ENCODE peak calls at places on chromosomes 13 and 19, in seven cellular contexts. O, E, N, J, K, U and D are unnamed samples.

GRCh38 chr13:45167611-45168554 is 33.0 kb downstream of the KCTD4 start:
- DNase-seq in O (peak; percentile 43), J (peak; percentile 33), K (no peak), N (peak; percentile 31), U (no peak), E (no peak), D (no peak)

GRCh38 chr13:75153834-75154233 is 328.1 kb downstream of the TBC1D4 start:
- DNase-seq in O (no peak), E (no peak), U (no peak), J (no peak), K (no peak), N (peak; percentile 22), D (no peak)

GRCh38 chr13:32878172-32878571 is 138.1 kb upstream of the KL start:
- DNase-seq in E (peak; percentile 73), J (peak; percentile 70), O (peak; percentile 13), N (peak; percentile 33), U (no peak), K (no peak), D (no peak)

GRCh38 chr13:97629601-97630272 is 195.8 kb downstream of the RAP2A start:
- DNase-seq in O (no peak), U (no peak), K (no peak), E (no peak), N (no peak), J (no peak), D (no peak)

GRCh38 chr13:45292176-45292575 is 48.8 kb downstream of the TPT1 start:
- DNase-seq in E (no peak), K (no peak), O (no peak), J (no peak), N (no peak), U (peak; percentile 9), D (no peak)

GRCh38 chr19:50562996-50563395 is 5.2 kb downstream of the LRRC4B start:
- DNase-seq in E (no peak), O (no peak), J (no peak), N (no peak), U (no peak), K (no peak), D (no peak)

GRCh38 chr19:48713041-48713863 is 6.3 kb downstream of the MAMSTR start:
- DNase-seq in U (peak; percentile 83), J (peak; percentile 91), E (peak; percentile 31), O (no peak), N (peak; percentile 68), K (peak; percentile 77), D (no peak)

GRCh38 chr13:77696006-77696862 is 1.3 kb upstream of the SLAIN1 start:
- DNase-seq in E (no peak), J (peak; percentile 22), U (no peak), N (no peak), O (peak; percentile 43), K (no peak), D (peak; percentile 37)

GRCh38 chr19:5011476-5012238 is 42.7 kb downstream of the KDM4B start:
- DNase-seq in E (no peak), O (no peak), U (no peak), K (no peak), J (no peak), N (no peak), D (no peak)

GRCh38 chr19:16160943-16161560 is 12.3 kb downstream of the CIB3 start:
- DNase-seq in J (peak; percentile 34), O (peak; percentile 19), E (peak; percentile 87), U (no peak), N (peak; percentile 71), K (no peak), D (no peak)

GRCh38 chr13:109697936-109698335 is 88.4 kb downstream of the IRS2 start:
- DNase-seq in U (no peak), N (no peak), K (no peak), J (no peak), O (peak; percentile 30), E (no peak), D (no peak)

GRCh38 chr13:112905990-112906641 is 62.9 kb upstream of the MCF2L start:
- DNase-seq in U (peak; percentile 93), O (no peak), K (peak; percentile 67), N (no peak), J (peak; percentile 79), E (no peak), D (peak; percentile 41)

GRCh38 chr19:2540251-2540645 is 64.3 kb downstream of the GADD45B start:
- DNase-seq in J (no peak), E (no peak), K (no peak), N (no peak), O (no peak), U (no peak), D (no peak)

GRCh38 chr13:113117335-113117872 is 5.2 kb upstream of the F10 start:
- DNase-seq in E (no peak), N (no peak), K (no peak), J (peak; percentile 70), O (no peak), U (peak; percentile 21), D (no peak)

GRCh38 chr13:35963982-35964665 is 167.1 kb downstream of the DCLK1 start:
- DNase-seq in J (no peak), U (no peak), N (no peak), E (no peak), O (no peak), K (no peak), D (no peak)

GRCh38 chr13:99003851-99004471 is 26.1 kb upstream of the DOCK9 start:
- DNase-seq in O (no peak), J (no peak), N (no peak), K (no peak), U (no peak), E (no peak), D (no peak)
- H2BK5ac ChIP-seq in O (no peak overlapping the region), J (no peak overlapping the region), N (no peak overlapping the region), K (no peak overlapping the region), U (no peak overlapping the region), E (no peak overlapping the region), D (no peak overlapping the region)

GRCh38 chr13:88887045-88887662 is 1216.0 kb downstream of the SLITRK5 start:
- DNase-seq in O (no peak), E (no peak), J (peak; percentile 43), N (no peak), U (peak; percentile 43), K (no peak), D (no peak)
- H2AK5ac ChIP-seq in O (no peak overlapping the region), E (no peak overlapping the region), J (no peak overlapping the region), N (no peak overlapping the region), U (no peak overlapping the region), K (no peak overlapping the region), D (no peak overlapping the region)

DNA sequence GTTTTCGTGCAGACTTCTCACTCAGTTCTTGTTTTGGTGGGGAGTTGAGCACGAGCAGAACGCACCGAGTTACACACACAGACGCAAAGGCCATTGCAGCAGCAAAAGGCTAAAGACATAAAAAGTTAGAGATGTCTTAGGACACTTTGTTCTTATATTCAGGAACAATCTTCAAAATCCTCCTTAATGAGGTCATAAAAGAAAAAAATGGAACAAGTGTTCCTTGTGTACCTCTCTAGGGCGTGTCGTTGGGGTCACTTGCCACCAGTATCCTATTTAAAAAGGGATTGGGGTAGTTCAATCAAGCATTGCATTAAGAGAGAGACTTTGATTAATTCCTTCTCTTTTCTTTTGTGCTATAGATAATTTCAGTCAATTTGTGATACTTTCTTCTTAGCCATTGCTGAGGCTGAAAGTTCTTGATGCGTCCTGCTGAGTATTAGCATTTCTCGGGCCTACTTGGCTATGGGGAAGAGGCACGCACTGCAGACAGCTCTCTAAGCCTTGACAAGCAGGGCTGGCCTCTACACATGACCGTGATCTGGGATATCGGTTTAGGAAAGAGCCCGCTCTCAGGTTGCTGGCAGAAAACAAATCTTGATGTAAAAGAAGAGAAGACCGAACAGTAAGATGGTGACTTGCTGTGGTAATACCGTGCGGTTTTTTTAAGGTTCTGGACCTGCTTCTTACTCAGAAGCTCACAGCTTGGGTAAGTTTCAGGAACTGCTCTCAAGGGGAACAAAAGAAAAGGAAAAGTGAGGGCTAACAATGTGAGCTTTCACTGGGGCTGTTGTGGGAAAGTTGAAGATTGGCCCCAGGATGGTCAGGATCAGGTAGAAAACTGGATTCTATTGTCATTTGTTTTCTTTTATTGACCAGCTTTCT is 223.6 kb downstream of the TM9SF2 start:
- DNase-seq in K (no peak), E (no peak), U (no peak), N (no peak), J (no peak), O (no peak), D (no peak)
- H3K4me2 ChIP-seq in K (no peak overlapping the region), E (no peak overlapping the region), U (no peak overlapping the region), N (no peak overlapping the region), J (no peak overlapping the region), O (no peak overlapping the region), D (no peak overlapping the region)

DNA sequence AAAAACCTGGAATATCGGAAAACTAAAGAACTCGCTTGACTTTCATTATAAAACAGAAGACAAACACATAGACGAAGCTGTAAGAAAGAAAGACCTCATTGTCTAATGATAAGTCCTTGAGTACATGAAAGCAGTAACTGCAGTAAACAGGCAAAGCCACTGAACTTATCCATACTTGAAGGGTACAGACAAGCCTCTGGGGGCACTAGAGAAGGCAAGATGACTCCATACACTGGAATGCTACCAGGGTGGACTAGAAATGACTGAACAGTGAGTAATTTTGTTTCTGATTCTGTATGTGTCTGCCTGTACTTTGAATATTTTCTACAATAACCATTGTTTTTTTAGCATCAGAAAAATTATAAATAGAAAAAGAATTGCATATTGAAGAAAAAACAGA is 507.9 kb downstream of the UQCRFS1 start:
- DNase-seq in K (no peak), U (no peak), J (peak; percentile 82), E (peak; percentile 62), O (peak; percentile 40), N (peak; percentile 83), D (no peak)
- H2BK5ac ChIP-seq in K (no peak overlapping the region), U (no peak overlapping the region), J (no peak overlapping the region), E (no peak overlapping the region), O (no peak overlapping the region), N (no peak overlapping the region), D (no peak overlapping the region)

GRCh38 chr19:43461303-43461702 is 4.1 kb downstream of the LYPD3 start:
- DNase-seq in E (no peak), U (no peak), O (no peak), N (no peak), J (no peak), K (no peak), D (no peak)
- H2AK5ac ChIP-seq in E (no peak overlapping the region), U (no peak overlapping the region), O (no peak overlapping the region), N (no peak overlapping the region), J (no peak overlapping the region), K (no peak overlapping the region), D (no peak overlapping the region)

GRCh38 chr13:21147827-21148226 is 28.5 kb downstream of the SKA3 start:
- DNase-seq in E (no peak), U (no peak), J (no peak), O (no peak), N (no peak), K (no peak), D (no peak)

GRCh38 chr13:21149568-21149967 is 26.8 kb downstream of the SKA3 start:
- DNase-seq in O (no peak), J (no peak), K (no peak), N (peak; percentile 60), U (no peak), E (peak; percentile 38), D (no peak)

GRCh38 chr13:21148557-21149258 is 27.6 kb downstream of the SKA3 start:
- DNase-seq in N (no peak), E (no peak), J (no peak), K (no peak), U (no peak), O (no peak), D (no peak)

GRCh38 chr13:21152251-21152899 is 24.0 kb downstream of the SKA3 start:
- DNase-seq in N (no peak), O (no peak), K (no peak), U (peak; percentile 42), J (peak; percentile 18), E (no peak), D (no peak)

DNA sequence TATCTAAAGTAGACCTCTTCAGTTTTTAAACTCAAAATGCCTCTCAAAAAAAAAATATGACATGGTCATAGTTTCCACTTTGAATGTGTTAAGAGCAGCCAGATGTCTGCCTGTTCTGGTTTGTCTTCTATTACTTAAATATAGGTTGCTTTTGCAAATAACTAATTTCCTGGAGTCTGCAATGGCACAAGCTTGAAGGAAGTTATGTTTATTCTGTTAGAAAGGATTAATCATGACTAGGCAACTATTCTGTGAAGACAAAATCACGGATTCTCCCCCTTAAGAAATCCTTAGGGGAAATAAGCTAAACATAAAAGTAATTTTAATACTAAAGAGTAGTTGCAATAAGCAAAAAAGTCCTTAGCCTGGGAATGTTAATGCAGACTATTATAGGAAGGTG is 26.3 kb downstream of the SKA3 start:
- DNase-seq in J (no peak), N (peak; percentile 31), O (no peak), K (no peak), U (no peak), E (no peak), D (no peak)
- H3K4me2 ChIP-seq in J (no peak overlapping the region), N (no peak overlapping the region), O (no peak overlapping the region), K (no peak overlapping the region), U (no peak overlapping the region), E (no peak overlapping the region), D (no peak overlapping the region)